ENCODE peak calls at places on chromosomes 7 and 10, in six cellular contexts. Q, O, E, W, L and A are unnamed samples.

GRCh38 chr7:129134356-129134972 is 10.0 kb upstream of the TSPAN33 start:
- DNase-seq in Q (no peak), O (no peak), E (no peak), W (no peak), L (no peak), A (no peak)

GRCh38 chr10:12684784-12685183 is 316.7 kb downstream of the CCDC3 start:
- DNase-seq in Q (no peak), O (no peak), E (no peak), W (no peak), L (no peak), A (no peak)

GRCh38 chr7:1100886-1101579 is 13.1 kb downstream of the GPER1 start:
- DNase-seq in Q (no peak), O (no peak), E (no peak), W (no peak), L (no peak), A (peak; percentile 7)

GRCh38 chr7:100167912-100168323 is 499 bp downstream of the GAL3ST4 start:
- DNase-seq in Q (no peak), O (no peak), E (no peak), W (peak; percentile 54), L (no peak), A (peak; percentile 30)

GRCh38 chr7:101722247-101722646 is 93.2 kb upstream of the MYL10 start:
- DNase-seq in Q (no peak), O (no peak), E (no peak), W (no peak), L (peak; percentile 11), A (no peak)

GRCh38 chr10:63456437-63457210 is 9.2 kb downstream of the JMJD1C start:
- DNase-seq in Q (peak; percentile 29), O (no peak), E (no peak), W (no peak), L (peak; percentile 47), A (no peak)

GRCh38 chr7:24836084-24836483 is 78.8 kb upstream of the GSDME start:
- DNase-seq in Q (no peak), O (no peak), E (no peak), W (no peak), L (no peak), A (no peak)

GRCh38 chr7:71457021-71457420 is 325.1 kb downstream of the GALNT17 start:
- DNase-seq in Q (no peak), O (no peak), E (no peak), W (no peak), L (no peak), A (no peak)

GRCh38 chr10:25725917-25726716 is 207.9 kb upstream of the MYO3A start:
- DNase-seq in Q (peak; percentile 77), O (no peak), E (peak; percentile 20), W (peak; percentile 86), L (peak; percentile 4), A (peak; percentile 83)

GRCh38 chr10:42482411-42482810 is 156.0 kb downstream of the ZNF33B start:
- DNase-seq in Q (no peak), O (no peak), E (no peak), W (no peak), L (no peak), A (no peak)

GRCh38 chr7:4951903-4952636 is 6.9 kb downstream of the MMD2 start:
- DNase-seq in Q (no peak), O (no peak), E (peak; percentile 57), W (peak; percentile 77), L (no peak), A (no peak)

GRCh38 chr7:151925446-151926335 is 30.6 kb upstream of the GALNTL5 start:
- DNase-seq in Q (peak; percentile 46), O (no peak), E (no peak), W (no peak), L (no peak), A (peak; percentile 97)